ENCODE peak calls at places on chromosomes 3 and 15, in six cellular contexts. I, L, E, Z, K and X are unnamed samples.
A peak's percentile ranks its signal among the peaks of the same experiment; 100 is the strongest.

GRCh38 chr3:177069514-177070329 is 127.6 kb downstream of the TBL1XR1 start:
- DNase-seq in I (no peak), L (no peak), E (no peak), Z (no peak), K (no peak), X (no peak)

GRCh38 chr3:64203216-64203615 is 22.1 kb downstream of the PRICKLE2 start:
- DNase-seq in I (no peak), L (no peak), E (no peak), Z (no peak), K (no peak), X (no peak)

GRCh38 chr15:89907289-89907688 is 5.5 kb downstream of the ARPIN start:
- DNase-seq in I (no peak), L (no peak), E (no peak), Z (no peak), K (no peak), X (no peak)

GRCh38 chr3:70067860-70068479 is 68.4 kb downstream of the SAMMSON start:
- DNase-seq in I (no peak), L (no peak), E (no peak), Z (no peak), K (no peak), X (no peak)

GRCh38 chr15:101013769-101014223 is 94.6 kb downstream of the LRRK1 start:
- DNase-seq in I (no peak), L (no peak), E (no peak), Z (no peak), K (no peak), X (no peak)

GRCh38 chr15:74010929-74011540 is 16.5 kb downstream of the PML start:
- DNase-seq in I (no peak), L (no peak), E (no peak), Z (no peak), K (peak; percentile 16), X (no peak)

GRCh38 chr3:46503194-46503924 is 5.6 kb downstream of the RTP3 start:
- DNase-seq in I (no peak), L (no peak), E (no peak), Z (no peak), K (no peak), X (no peak)

GRCh38 chr3:186930143-186930638 is at the start of gene ST6GAL1:
- DNase-seq in I (peak; percentile 78), L (peak; percentile 89), E (peak; percentile 93), Z (peak; percentile 27), K (peak; percentile 43), X (peak; percentile 82)

GRCh38 chr15:75809986-75810750 is 33.1 kb upstream of the UBE2Q2 start:
- DNase-seq in I (no peak), L (peak; percentile 60), E (peak; percentile 81), Z (no peak), K (peak; percentile 44), X (peak; percentile 72)

GRCh38 chr15:85008474-85009260 is 27.0 kb downstream of the PDE8A start:
- DNase-seq in I (peak; percentile 24), L (no peak), E (no peak), Z (no peak), K (no peak), X (no peak)

GRCh38 chr3:173529062-173529711 is 131.6 kb downstream of the NLGN1 start:
- DNase-seq in I (no peak), L (peak; percentile 44), E (peak; percentile 82), Z (no peak), K (peak; percentile 46), X (no peak)

GRCh38 chr3:96488708-96489107 is 325.7 kb upstream of the EPHA6 start:
- DNase-seq in I (no peak), L (no peak), E (no peak), Z (no peak), K (no peak), X (no peak)

GRCh38 chr3:173371848-173372487 is 25.6 kb upstream of the NLGN1 start:
- DNase-seq in I (no peak), L (no peak), E (peak; percentile 57), Z (no peak), K (no peak), X (no peak)

GRCh38 chr3:9201278-9201677 is 48.2 kb downstream of the SRGAP3 start:
- DNase-seq in I (no peak), L (no peak), E (no peak), Z (no peak), K (no peak), X (no peak)

GRCh38 chr3:129448187-129448895 is 8.3 kb downstream of the IFT122 start:
- DNase-seq in I (no peak), L (no peak), E (peak; percentile 76), Z (no peak), K (no peak), X (no peak)

GRCh38 chr3:188179006-188179966 is 25.3 kb downstream of the LPP start:
- DNase-seq in I (no peak), L (no peak), E (peak; percentile 37), Z (no peak), K (no peak), X (no peak)

GRCh38 chr15:90059208-90059985 is 42.9 kb downstream of the IDH2 start:
- DNase-seq in I (peak; percentile 65), L (peak; percentile 59), E (peak; percentile 66), Z (peak; percentile 97), K (peak; percentile 31), X (no peak)

GRCh38 chr3:11770477-11771381 is 76.0 kb downstream of the TAMM41 start:
- DNase-seq in I (peak; percentile 95), L (peak; percentile 78), E (peak; percentile 96), Z (peak; percentile 50), K (peak; percentile 83), X (peak; percentile 69)

GRCh38 chr3:53643757-53644156 is 149.3 kb downstream of the CACNA1D start:
- DNase-seq in I (no peak), L (peak; percentile 41), E (peak; percentile 60), Z (no peak), K (no peak), X (no peak)

GRCh38 chr3:156554842-156555687 is at the start of gene SSR3:
- DNase-seq in I (peak; percentile 97), L (peak; percentile 98), E (peak; percentile 100), Z (peak; percentile 95), K (peak; percentile 96), X (peak; percentile 96)

DNA sequence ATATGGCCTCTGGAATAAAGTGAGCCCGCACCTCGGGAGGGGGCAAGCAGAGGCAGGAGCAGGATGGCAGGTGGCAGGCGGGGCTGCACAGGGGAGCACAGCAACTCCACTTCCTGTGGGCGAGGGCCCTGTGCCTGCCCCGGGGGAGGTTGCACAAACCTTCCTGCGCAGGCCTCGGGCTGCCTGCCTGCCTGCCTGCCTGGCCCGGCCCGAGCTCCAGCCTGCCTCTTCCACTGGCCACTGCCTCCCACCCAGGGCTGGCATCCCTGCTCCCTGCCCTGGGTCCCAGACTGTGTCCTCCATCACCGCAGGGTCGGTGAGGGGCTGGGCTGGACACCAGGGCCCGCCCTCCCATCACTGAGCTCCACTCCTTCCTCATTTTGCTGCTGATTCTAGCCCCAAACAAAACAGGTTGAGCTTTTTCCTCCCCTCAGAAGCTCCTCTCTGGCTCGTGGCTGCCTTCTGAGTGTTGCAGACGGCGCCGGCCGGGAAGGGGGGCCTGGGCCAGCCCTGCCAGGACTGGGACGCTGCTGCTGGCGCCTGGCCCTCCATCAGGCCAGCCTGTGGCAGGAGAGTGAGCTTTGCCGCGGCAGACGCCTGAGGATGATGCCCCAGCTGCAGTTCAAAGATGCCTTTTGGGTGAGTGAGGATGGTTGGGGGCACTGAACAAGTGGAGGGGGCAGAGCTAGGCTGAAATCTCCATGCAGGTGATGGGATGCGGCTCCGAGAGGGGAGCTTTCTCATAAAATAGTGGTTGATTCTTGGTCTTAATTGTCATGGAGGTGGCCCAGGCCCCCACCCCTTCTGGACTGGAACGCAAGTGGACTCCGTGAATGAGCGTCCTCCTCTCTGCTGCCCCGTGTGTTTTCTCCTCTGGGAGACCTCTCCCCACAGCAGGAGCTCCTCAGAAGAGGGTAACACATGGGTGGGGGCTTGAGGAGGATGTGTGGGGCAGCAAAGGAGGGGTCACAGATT is at the start of gene PSTPIP1:
- DNase-seq in I (no peak), L (peak; percentile 11), E (no peak), Z (no peak), K (no peak), X (no peak)
- TF ChIP-seq CREB1 in I (no peak), L (no peak), E (no peak), Z (no peak), K (no peak), X (no peak)

GRCh38 chr15:60740231-60740630 is 261.3 kb upstream of the ICE2 start:
- DNase-seq in I (no peak), L (no peak), E (no peak), Z (no peak), K (no peak), X (no peak)
- TF ChIP-seq CREB1 in I (no peak), L (no peak), E (no peak), Z (no peak), K (no peak), X (no peak)

GRCh38 chr15:34124656-34125055 is 22.8 kb downstream of the PGBD4 start:
- DNase-seq in I (no peak), L (no peak), E (no peak), Z (no peak), K (no peak), X (no peak)

GRCh38 chr15:34119291-34119690 is 17.4 kb downstream of the PGBD4 start:
- DNase-seq in I (no peak), L (no peak), E (no peak), Z (no peak), K (no peak), X (no peak)

GRCh38 chr15:34125945-34126344 is 24.1 kb downstream of the PGBD4 start:
- DNase-seq in I (no peak), L (no peak), E (no peak), Z (no peak), K (no peak), X (no peak)

GRCh38 chr15:34126522-34126921 is 24.6 kb downstream of the PGBD4 start:
- DNase-seq in I (no peak), L (no peak), E (peak; percentile 51), Z (no peak), K (no peak), X (no peak)

GRCh38 chr15:34122771-34123183 is 20.9 kb downstream of the PGBD4 start:
- DNase-seq in I (no peak), L (no peak), E (no peak), Z (peak; percentile 42), K (peak; percentile 14), X (no peak)
- TF ChIP-seq CREB1 in I (no peak), L (no peak), E (no peak), Z (peak; percentile 29), K (no peak), X (no peak)

GRCh38 chr15:64857421-64857820 is 15.7 kb downstream of the PLEKHO2 start:
- DNase-seq in I (no peak), L (no peak), E (no peak), Z (no peak), K (no peak), X (no peak)

GRCh38 chr15:64855206-64856000 is 13.7 kb downstream of the PLEKHO2 start:
- DNase-seq in I (no peak), L (no peak), E (no peak), Z (no peak), K (no peak), X (no peak)

GRCh38 chr15:64856429-64857145 is 14.9 kb downstream of the PLEKHO2 start:
- DNase-seq in I (no peak), L (no peak), E (no peak), Z (no peak), K (peak; percentile 78), X (no peak)

GRCh38 chr15:64854041-64854440 is 12.3 kb downstream of the PLEKHO2 start:
- DNase-seq in I (no peak), L (no peak), E (no peak), Z (no peak), K (no peak), X (no peak)

DNA sequence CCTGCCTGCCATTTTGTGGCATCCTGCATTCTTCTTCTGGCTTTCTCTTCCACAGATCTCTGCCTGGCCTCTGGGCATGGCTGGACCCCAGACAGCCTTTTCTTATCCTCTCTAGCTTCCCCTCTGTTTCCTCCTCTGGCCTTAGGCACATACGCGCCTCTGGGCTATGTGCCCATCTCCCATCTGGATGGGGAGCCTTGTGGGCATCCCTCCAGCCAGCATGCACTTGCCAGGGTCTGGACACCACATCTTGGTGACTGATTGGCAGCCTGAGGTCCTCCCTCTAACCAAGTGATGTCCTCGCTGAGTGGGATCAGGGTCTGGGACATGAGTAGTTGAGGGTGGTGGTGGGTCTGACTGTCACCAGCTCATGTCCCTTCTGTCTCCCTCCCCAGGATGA is 12.8 kb downstream of the PLEKHO2 start:
- DNase-seq in I (no peak), L (no peak), E (no peak), Z (no peak), K (no peak), X (no peak)
- TF ChIP-seq CREB1 in I (no peak), L (no peak), E (no peak), Z (no peak), K (no peak), X (no peak)